ENCODE peak calls at places on chromosome 10, in eight cellular contexts. R is tibial nerve, S is A549, Q is HCT116, M is uterus, B is upper lobe of left lung, E is sigmoid colon, W is heart left ventricle. K is an unnamed sample.

GRCh38 chr10:21100871-21101514 is 203.9 kb upstream of the NEBL start:
- DNase-seq in Q (no peak), E (no peak), B (no peak), R (no peak), S (no peak), M (no peak), W (no peak), K (no peak)

GRCh38 chr10:89702121-89702480 is 711 bp downstream of the KIF20B start:
- DNase-seq in Q (no peak), S (no peak), R (no peak), M (no peak), B (no peak), E (no peak), W (no peak), K (no peak)

GRCh38 chr10:6215683-6216484 is 13.2 kb downstream of the PFKFB3 start:
- DNase-seq in M (no peak), B (no peak), Q (no peak), E (peak), S (no peak), W (no peak), R (no peak), K (no peak)

GRCh38 chr10:22515009-22515408 is 169.7 kb downstream of the SPAG6 start:
- DNase-seq in Q (no peak), R (no peak), B (no peak), S (no peak), W (no peak), M (no peak), E (no peak), K (no peak)

GRCh38 chr10:89845541-89846275 is 144.3 kb downstream of the KIF20B start:
- DNase-seq in S (no peak), B (no peak), W (no peak), E (no peak), Q (no peak), M (no peak), R (no peak), K (no peak)

GRCh38 chr10:97999909-98000248 is 30.5 kb downstream of the CRTAC1 start:
- DNase-seq in R (no peak), S (no peak), W (no peak), Q (no peak), M (no peak), B (no peak), E (no peak), K (no peak)

GRCh38 chr10:62113680-62114079 is 155.0 kb downstream of the RTKN2 start:
- DNase-seq in B (no peak), M (no peak), R (no peak), Q (no peak), S (no peak), W (no peak), E (no peak), K (no peak)

GRCh38 chr10:6722616-6723004 is 142.5 kb upstream of the PRKCQ start:
- DNase-seq in M (no peak), E (no peak), Q (peak), B (no peak), W (no peak), R (no peak), S (peak), K (no peak)

GRCh38 chr10:115030483-115031200 is 62.5 kb upstream of the ATRNL1 start:
- DNase-seq in W (no peak), Q (no peak), M (no peak), E (no peak), S (no peak), R (no peak), B (no peak), K (no peak)

GRCh38 chr10:52216852-52217251 is 97.2 kb upstream of the DKK1 start:
- DNase-seq in E (no peak), W (no peak), S (no peak), R (no peak), Q (no peak), B (no peak), M (no peak), K (peak)

GRCh38 chr10:3873728-3874461 is 88.9 kb upstream of the KLF6 start:
- DNase-seq in W (no peak), R (no peak), E (no peak), Q (peak), S (peak), B (no peak), M (no peak), K (no peak)

GRCh38 chr10:25982107-25982506 is 48.1 kb downstream of the MYO3A start:
- DNase-seq in S (no peak), M (no peak), W (no peak), Q (no peak), R (no peak), E (no peak), B (no peak), K (no peak)

GRCh38 chr10:71339796-71340589 is 20.9 kb downstream of the SLC29A3 start:
- DNase-seq in S (peak), B (no peak), W (no peak), R (no peak), Q (peak), M (no peak), E (no peak), K (no peak)

GRCh38 chr10:13953371-13953770 is 366.6 kb downstream of the PRPF18 start:
- DNase-seq in Q (no peak), E (no peak), B (no peak), W (no peak), S (no peak), M (no peak), R (no peak), K (no peak)

GRCh38 chr10:59967079-59967478 is 60.7 kb upstream of the CCDC6 start:
- DNase-seq in M (no peak), R (no peak), W (no peak), Q (no peak), E (no peak), S (no peak), B (no peak), K (no peak)

GRCh38 chr10:114957673-114958072 is 19.7 kb downstream of the TRUB1 start:
- DNase-seq in Q (no peak), B (no peak), E (no peak), W (no peak), S (no peak), R (no peak), M (no peak), K (no peak)

GRCh38 chr10:43712821-43713584 is 64.3 kb upstream of the ZNF32 start:
- DNase-seq in M (no peak), R (no peak), S (no peak), B (no peak), E (no peak), Q (no peak), W (no peak), K (no peak)

GRCh38 chr10:52566471-52567246 is 205.9 kb downstream of the MBL2 start:
- DNase-seq in E (no peak), B (no peak), W (no peak), R (no peak), M (no peak), S (peak), Q (peak), K (no peak)

GRCh38 chr10:103843854-103844567 is 11.4 kb downstream of the SH3PXD2A start:
- DNase-seq in S (no peak), W (no peak), B (no peak), Q (no peak), R (no peak), M (no peak), E (peak), K (peak)

GRCh38 chr10:79413196-79413595 is 32.2 kb downstream of the ZCCHC24 start:
- DNase-seq in B (peak), Q (no peak), E (peak), S (no peak), M (no peak), W (peak), R (no peak), K (peak)

GRCh38 chr10:13536674-13537366 is 8.0 kb upstream of the BEND7 start:
- DNase-seq in E (no peak), Q (peak), R (no peak), M (peak), B (peak), S (peak), W (peak), K (no peak)

GRCh38 chr10:71632896-71633600 is 86.5 kb downstream of the C10orf105 start:
- DNase-seq in E (no peak), B (no peak), Q (no peak), W (no peak), M (no peak), S (no peak), R (no peak), K (no peak)

GRCh38 chr10:34655286-34656170 is 159.6 kb downstream of the PARD3 start:
- DNase-seq in E (no peak), M (no peak), Q (peak), S (peak), B (no peak), R (peak), W (no peak), K (no peak)

GRCh38 chr10:62844280-62845011 is 28.3 kb upstream of the EGR2 start:
- DNase-seq in S (no peak), B (no peak), M (no peak), W (no peak), E (no peak), R (no peak), Q (no peak), K (no peak)

GRCh38 chr10:110834622-110835219 is 37.0 kb upstream of the PDCD4 start:
- DNase-seq in E (peak), B (peak), S (no peak), M (peak), R (no peak), W (no peak), Q (no peak), K (no peak)

GRCh38 chr10:76488602-76489001 is 1057.2 kb downstream of the LRMDA start:
- DNase-seq in S (no peak), E (no peak), M (no peak), B (no peak), W (no peak), R (no peak), Q (no peak), K (no peak)

GRCh38 chr10:8297951-8298350 is 243.5 kb downstream of the GATA3 start:
- DNase-seq in B (no peak), S (no peak), Q (no peak), M (no peak), R (no peak), E (no peak), W (no peak), K (no peak)
- TF ChIP-seq POLR2A in B (no peak), S (no peak), Q (no peak), M (no peak), R (no peak), E (no peak), W (no peak), K (no peak)

GRCh38 chr10:64430690-64431323 is 909.6 kb downstream of the REEP3 start:
- DNase-seq in R (no peak), B (no peak), E (no peak), S (peak), W (no peak), M (no peak), Q (peak), K (no peak)
- TF ChIP-seq CTCF in R (no peak), B (no peak), E (no peak), S (no peak), W (no peak), M (no peak), Q (peak), K (no peak)

GRCh38 chr10:74929197-74929596 is 102.8 kb downstream of the KAT6B start:
- DNase-seq in E (no peak), Q (no peak), R (no peak), S (no peak), W (no peak), M (no peak), B (no peak), K (no peak)
- H3K27ac ChIP-seq in E (peak), Q (no peak), R (no peak), S (no peak), W (no peak), M (peak), B (peak), K (peak)

DNA sequence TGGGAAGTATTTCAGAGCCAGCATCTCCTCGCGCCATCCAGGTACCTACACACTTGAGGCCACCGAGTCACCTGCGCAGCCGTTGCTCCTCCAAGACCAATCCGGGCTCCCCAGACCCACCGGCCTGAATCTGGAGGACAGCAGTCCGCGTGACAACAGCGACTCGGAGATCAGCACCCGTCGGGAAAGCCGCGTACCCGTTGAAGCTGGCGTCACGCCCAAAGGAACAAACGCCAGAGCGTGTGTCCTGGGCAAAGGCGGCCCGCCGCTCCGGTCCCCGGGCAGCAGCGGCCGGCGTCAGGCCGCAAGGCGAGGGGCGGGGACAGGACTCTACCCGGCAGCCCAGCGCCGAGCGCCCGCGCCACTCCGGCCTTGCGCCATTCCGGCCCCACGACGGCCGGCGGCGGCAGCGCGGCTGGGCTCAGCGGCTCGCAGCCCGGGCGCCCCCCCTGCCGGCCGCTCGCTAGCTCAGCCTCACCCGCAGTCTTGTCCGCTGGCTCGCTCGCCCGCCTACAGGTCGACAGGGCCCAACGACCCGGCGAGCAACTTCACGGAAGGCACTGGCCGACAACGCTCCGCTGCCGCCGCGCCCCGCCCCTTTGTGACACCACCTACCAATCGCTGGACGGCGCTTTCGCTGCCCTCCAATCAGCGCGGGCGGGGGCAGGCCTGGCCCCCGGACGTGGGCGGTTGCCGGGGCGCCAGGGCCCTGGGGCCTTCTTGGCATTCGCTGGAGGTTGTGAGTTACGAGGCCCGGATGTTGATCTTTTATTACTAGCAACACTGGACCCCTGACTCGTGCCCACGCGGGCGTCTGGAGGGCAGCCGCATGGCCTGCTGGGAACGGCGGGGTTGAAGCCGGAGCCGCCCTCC is at the start of gene ZFAND4:
- DNase-seq in E (peak), W (peak), Q (peak), R (peak), B (peak), S (peak), M (peak), K (peak)
- TF ChIP-seq POLR2A in E (no peak), W (peak), Q (peak), R (peak), B (peak), S (peak), M (peak), K (peak)

GRCh38 chr10:17519457-17519856 is 65.1 kb upstream of the ST8SIA6 start:
- DNase-seq in W (no peak), S (no peak), Q (no peak), R (no peak), E (no peak), B (no peak), M (no peak), K (no peak)
- TF ChIP-seq CTCF in W (no peak), S (no peak), Q (no peak), R (no peak), E (no peak), B (no peak), M (no peak), K (no peak)